ENCODE peak calls at places on chromosomes 7 and 10, in five cellular contexts. P is H54; N is colonic mucosa; U is activated CD4-positive, CD25-positive, alpha-beta regulatory T cell treated with anti-CD3 and anti-CD28 coated beads, Interleukin-2, amount 50 U/mL, for 72 hours; B is H4. F is an unnamed sample.

GRCh38 chr7:94374721-94375120 is 20.0 kb upstream of the COL1A2 start:
- DNase-seq in P (no peak), N (no peak), U (no peak), B (no peak), F (no peak)

GRCh38 chr7:104967595-104967994 is 46.4 kb upstream of the KMT2E start:
- DNase-seq in P (peak), N (no peak), U (no peak), B (no peak), F (no peak)

GRCh38 chr10:74909665-74910064 is 83.3 kb downstream of the KAT6B start:
- DNase-seq in P (no peak), N (no peak), U (no peak), B (no peak), F (no peak)

GRCh38 chr7:54897891-54898290 is 120.9 kb upstream of the EGFR start:
- DNase-seq in P (no peak), N (no peak), U (no peak), B (no peak), F (no peak)

GRCh38 chr7:55427800-55428199 is 62.7 kb downstream of the LANCL2 start:
- DNase-seq in P (no peak), N (no peak), U (no peak), B (no peak), F (no peak)

GRCh38 chr10:11176746-11177145 is 159.1 kb downstream of the CELF2 start:
- DNase-seq in P (no peak), N (no peak), U (no peak), B (no peak), F (no peak)

GRCh38 chr7:128849156-128849515 is 13.5 kb upstream of the ATP6V1F start:
- DNase-seq in P (no peak), N (no peak), U (no peak), B (no peak), F (no peak)

GRCh38 chr10:78331391-78331922 is 297.8 kb downstream of the RPS24 start:
- DNase-seq in P (peak), N (no peak), U (no peak), B (no peak), F (no peak)

GRCh38 chr10:44673245-44673999 is 237.7 kb upstream of the TMEM72 start:
- DNase-seq in P (no peak), N (peak), U (no peak), B (no peak), F (no peak)

GRCh38 chr7:94223375-94224084 is 171.2 kb upstream of the COL1A2 start:
- DNase-seq in P (peak), N (no peak), U (no peak), B (no peak), F (peak)

GRCh38 chr10:118918116-118918515 is 111.4 kb upstream of the NANOS1 start:
- DNase-seq in P (no peak), N (no peak), U (no peak), B (no peak), F (no peak)

GRCh38 chr10:2108496-2108895 is 371.2 kb upstream of the ADARB2 start:
- DNase-seq in P (no peak), N (no peak), U (no peak), B (no peak), F (no peak)

GRCh38 chr10:3222068-3222467 is 49.5 kb upstream of the PITRM1 start:
- DNase-seq in P (no peak), N (no peak), U (no peak), B (no peak), F (no peak)

GRCh38 chr10:58150290-58150689 is 117.4 kb downstream of the IPMK start:
- DNase-seq in P (no peak), N (no peak), U (no peak), B (no peak), F (no peak)

F was measured in kidney epithelial cell.